ENCODE peak calls at places on chromosomes 5 and 9, in five cellular contexts. O, R, I, Y and X are unnamed samples.

GRCh38 chr9:4196376-4196775 is 103.5 kb downstream of the GLIS3 start:
- DNase-seq in O (no peak), R (no peak), I (no peak), Y (no peak), X (no peak)

GRCh38 chr5:39233783-39234182 is 14.4 kb upstream of the FYB1 start:
- DNase-seq in O (no peak), R (no peak), I (no peak), Y (no peak), X (no peak)

GRCh38 chr9:128684325-128685021 is 4.5 kb upstream of the SET start:
- DNase-seq in O (peak), R (peak), I (peak), Y (peak), X (peak)

GRCh38 chr5:58950224-58950623 is 367.3 kb downstream of the RAB3C start:
- DNase-seq in O (no peak), R (no peak), I (no peak), Y (no peak), X (no peak)

GRCh38 chr5:92775711-92776615 is 805.1 kb downstream of the NR2F1-AS1 start:
- DNase-seq in O (no peak), R (no peak), I (no peak), Y (no peak), X (no peak)

GRCh38 chr9:105415344-105415980 is 32.4 kb upstream of the FSD1L start:
- DNase-seq in O (peak), R (peak), I (no peak), Y (peak), X (no peak)

GRCh38 chr9:13731637-13732036 is 452.1 kb upstream of the MPDZ start:
- DNase-seq in O (no peak), R (no peak), I (no peak), Y (no peak), X (no peak)

GRCh38 chr5:179212870-179213269 is 132.4 kb downstream of the ADAMTS2 start:
- DNase-seq in O (no peak), R (no peak), I (no peak), Y (no peak), X (no peak)

GRCh38 chr5:95365302-95366095 is 25.7 kb upstream of the FAM81B start:
- DNase-seq in O (no peak), R (no peak), I (no peak), Y (no peak), X (no peak)

GRCh38 chr5:39586185-39586584 is 161.4 kb upstream of the DAB2 start:
- DNase-seq in O (no peak), R (no peak), I (no peak), Y (no peak), X (no peak)

GRCh38 chr9:93207326-93207814 is 23.4 kb downstream of the WNK2 start:
- DNase-seq in O (no peak), R (no peak), I (peak), Y (no peak), X (peak)

GRCh38 chr5:97087138-97087537 is 55.3 kb downstream of the LIX1 start:
- DNase-seq in O (no peak), R (no peak), I (no peak), Y (no peak), X (no peak)

GRCh38 chr5:82812575-82812974 is 264.6 kb downstream of the TMEM167A start:
- DNase-seq in O (no peak), R (no peak), I (no peak), Y (no peak), X (no peak)

GRCh38 chr9:655875-656274 is 185.6 kb upstream of the DMRT1 start:
- DNase-seq in O (no peak), R (peak), I (peak), Y (peak), X (peak)

GRCh38 chr9:13943176-13943575 is 370.8 kb downstream of the NFIB start:
- DNase-seq in O (no peak), R (no peak), I (no peak), Y (no peak), X (no peak)

GRCh38 chr9:106075991-106076390 is 381.6 kb downstream of the TMEM38B start:
- DNase-seq in O (no peak), R (no peak), I (no peak), Y (no peak), X (no peak)

GRCh38 chr5:113806823-113807222 is 293.3 kb downstream of the YTHDC2 start:
- DNase-seq in O (no peak), R (no peak), I (no peak), Y (no peak), X (no peak)

GRCh38 chr5:168663276-168664004 is 84.3 kb upstream of the PANK3 start:
- DNase-seq in O (no peak), R (no peak), I (no peak), Y (no peak), X (no peak)

GRCh38 chr5:150189728-150190502 is at the start of gene SLC6A7:
- DNase-seq in O (no peak), R (no peak), I (no peak), Y (no peak), X (no peak)

GRCh38 chr9:120587357-120587756 is 7.4 kb upstream of the CDK5RAP2 start:
- DNase-seq in O (no peak), R (no peak), I (no peak), Y (no peak), X (no peak)

GRCh38 chr5:173604141-173604540 is 12.3 kb downstream of the BOD1 start:
- DNase-seq in O (no peak), R (no peak), I (no peak), Y (no peak), X (no peak)

GRCh38 chr9:96553070-96553469 is 66.6 kb downstream of the CDC14B start:
- DNase-seq in O (no peak), R (no peak), I (no peak), Y (no peak), X (no peak)

GRCh38 chr5:143213231-143213850 is 190.1 kb downstream of the NR3C1 start:
- DNase-seq in O (no peak), R (no peak), I (no peak), Y (no peak), X (no peak)

GRCh38 chr5:174751154-174751990 is 27.0 kb downstream of the MSX2 start:
- DNase-seq in O (no peak), R (no peak), I (no peak), Y (no peak), X (no peak)

GRCh38 chr9:76004526-76004925 is 114.1 kb downstream of the PCSK5 start:
- DNase-seq in O (no peak), R (no peak), I (no peak), Y (no peak), X (no peak)

GRCh38 chr9:4680750-4681149 is 1.4 kb downstream of the CDC37L1 start:
- DNase-seq in O (no peak), R (no peak), I (no peak), Y (no peak), X (no peak)

GRCh38 chr9:121171236-121171635 is 30.4 kb downstream of the RAB14 start:
- DNase-seq in O (no peak), R (no peak), I (no peak), Y (no peak), X (no peak)

GRCh38 chr9:72274916-72275315 is 90.1 kb downstream of the ZFAND5 start:
- DNase-seq in O (no peak), R (no peak), I (no peak), Y (no peak), X (no peak)

GRCh38 chr5:17127743-17128231 is 89.6 kb upstream of the BASP1 start:
- DNase-seq in O (no peak), R (no peak), I (no peak), Y (no peak), X (no peak)

GRCh38 chr9:71924576-71924975 is 13.1 kb downstream of the C9orf85 start:
- DNase-seq in O (no peak), R (no peak), I (no peak), Y (no peak), X (no peak)

GRCh38 chr5:89759824-89760223 is 649.7 kb downstream of the CETN3 start:
- DNase-seq in O (no peak), R (no peak), I (no peak), Y (no peak), X (no peak)

GRCh38 chr5:140041492-140042421 is 1.3 kb downstream of the NRG2 start:
- DNase-seq in O (no peak), R (peak), I (peak), Y (peak), X (peak)

GRCh38 chr5:170885281-170885680 is 23.5 kb downstream of the RANBP17 start:
- DNase-seq in O (no peak), R (no peak), I (no peak), Y (no peak), X (no peak)

GRCh38 chr9:90857103-90857502 is 55.5 kb downstream of the SYK start:
- DNase-seq in O (no peak), R (no peak), I (no peak), Y (no peak), X (no peak)

GRCh38 chr9:90857855-90858254 is 56.2 kb downstream of the SYK start:
- DNase-seq in O (no peak), R (no peak), I (no peak), Y (no peak), X (no peak)

GRCh38 chr9:90860382-90860781 is 58.8 kb downstream of the SYK start:
- DNase-seq in O (no peak), R (no peak), I (no peak), Y (no peak), X (no peak)

GRCh38 chr9:90860826-90861225 is 59.2 kb downstream of the SYK start:
- DNase-seq in O (no peak), R (no peak), I (no peak), Y (no peak), X (no peak)

GRCh38 chr9:90858505-90858904 is 56.9 kb downstream of the SYK start:
- DNase-seq in O (no peak), R (no peak), I (no peak), Y (no peak), X (no peak)
- TF ChIP-seq CTCF in O (no peak), R (no peak), I (peak), Y (no peak), X (no peak)

DNA sequence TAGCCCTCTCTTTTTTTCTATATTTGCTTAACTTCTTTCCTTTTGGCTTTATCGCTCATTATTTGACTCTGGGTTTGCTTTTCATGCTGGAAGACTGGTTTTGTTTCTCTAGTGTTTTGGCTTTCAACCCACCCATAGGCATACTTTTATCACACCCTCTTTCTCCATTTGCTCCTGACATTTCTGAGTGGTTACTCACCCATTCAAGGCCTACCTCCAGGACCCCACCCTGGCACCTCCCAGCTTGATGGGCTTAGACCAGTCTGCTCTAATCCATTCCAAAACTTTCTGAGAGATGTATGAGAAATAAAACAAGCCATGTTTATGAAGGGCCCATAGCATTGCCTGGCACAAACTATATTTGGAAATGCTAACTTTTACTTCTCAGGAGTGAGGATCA is 18.1 kb downstream of the C6 start:
- DNase-seq in O (no peak), R (no peak), I (no peak), Y (peak), X (no peak)
- H3K27ac ChIP-seq in O (no peak), R (peak), I (peak), Y (peak), X (peak)

GRCh38 chr5:20832204-20833080 is 844.4 kb upstream of the CDH18 start:
- DNase-seq in O (no peak), R (no peak), I (no peak), Y (no peak), X (no peak)

DNA sequence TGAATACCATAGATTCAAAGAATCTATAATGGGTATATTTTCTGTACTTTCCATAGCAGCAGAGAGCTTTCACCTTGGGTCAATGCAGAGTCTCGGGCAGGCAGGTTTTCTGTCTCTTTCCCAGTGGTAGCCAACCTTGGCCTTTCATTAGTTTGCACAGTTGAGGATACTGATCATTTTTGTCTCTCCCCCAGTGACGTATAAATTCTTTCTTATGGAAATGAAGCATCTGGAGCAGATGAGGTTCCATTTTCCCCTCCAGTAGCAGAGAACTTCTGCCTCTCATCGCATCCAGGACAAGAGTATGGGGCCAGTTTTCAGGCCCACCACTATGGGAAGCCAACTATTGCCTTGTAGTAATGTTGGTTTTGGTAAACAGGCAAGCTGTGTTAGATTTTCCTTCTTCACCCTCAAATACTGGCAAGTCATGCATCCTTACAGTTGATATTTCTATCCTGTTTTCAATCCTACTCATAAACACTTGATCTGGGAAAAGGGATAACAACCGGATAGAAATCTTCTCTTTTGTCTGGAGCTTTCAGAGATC is 845.2 kb upstream of the CDH18 start:
- DNase-seq in O (no peak), R (no peak), I (no peak), Y (no peak), X (no peak)
- TF ChIP-seq CTCF in O (no peak), R (no peak), I (no peak), Y (no peak), X (no peak)

GRCh38 chr9:35350827-35351549 is 138.9 kb upstream of the RUSC2 start:
- DNase-seq in O (no peak), R (no peak), I (no peak), Y (no peak), X (no peak)
- H3K27ac ChIP-seq in O (no peak), R (no peak), I (peak), Y (peak), X (no peak)

DNA sequence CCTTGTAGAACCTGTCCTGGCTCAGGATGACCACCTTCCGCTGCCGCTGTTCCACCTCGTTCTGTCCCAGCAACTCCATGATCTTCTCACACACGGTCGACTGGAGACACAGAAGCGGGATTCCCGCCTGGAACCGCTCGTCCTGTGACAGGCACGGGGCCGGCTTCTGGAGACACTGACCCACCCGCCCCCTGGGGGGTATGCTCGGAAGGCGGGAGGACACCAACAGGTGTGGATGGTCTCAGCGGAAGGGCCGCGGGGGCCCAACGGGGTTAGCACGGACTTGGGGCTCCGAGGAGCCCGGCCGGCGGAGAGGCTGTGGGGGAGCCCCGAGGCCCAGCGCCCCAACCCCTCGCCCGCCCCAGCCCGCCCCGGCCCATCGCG is 525 bp downstream of the UCK1 start:
- DNase-seq in O (no peak), R (peak), I (peak), Y (peak), X (peak)
- TF ChIP-seq CTCF in O (no peak), R (no peak), I (peak), Y (no peak), X (peak)

DNA sequence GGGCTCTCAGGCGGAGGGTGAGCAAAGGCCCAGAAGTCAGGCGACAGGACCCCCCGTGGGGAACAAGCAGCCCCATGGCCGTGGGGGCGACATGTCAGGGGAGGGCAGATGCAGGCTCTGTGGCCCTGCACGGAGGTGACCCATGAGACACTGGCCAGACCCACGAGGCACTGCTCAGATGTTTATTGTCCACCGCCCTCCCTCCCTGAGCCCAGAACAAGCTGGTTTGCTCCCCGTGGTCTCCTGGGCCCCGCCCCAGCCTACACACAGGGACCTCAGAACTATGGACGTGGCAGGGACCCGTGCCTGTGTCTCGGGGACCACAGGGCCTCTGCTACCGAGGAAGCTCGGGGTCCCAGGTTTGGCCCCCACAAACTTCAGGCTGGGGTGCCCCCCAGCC is 1.9 kb downstream of the FUT7 start:
- DNase-seq in O (no peak), R (no peak), I (no peak), Y (no peak), X (no peak)
- H3K27ac ChIP-seq in O (no peak), R (no peak), I (no peak), Y (peak), X (peak)

GRCh38 chr5:148585988-148586387 is 68.3 kb downstream of the HTR4 start:
- DNase-seq in O (no peak), R (no peak), I (no peak), Y (no peak), X (no peak)
- TF ChIP-seq CTCF in O (no peak), R (no peak), I (peak), Y (no peak), X (no peak)